ENCODE peak calls at places on chromosome 22, in seven cellular contexts. L, K, E, S, W, J and M are unnamed samples.
A peak's percentile ranks its signal among the peaks of the same experiment; 100 is the strongest.

GRCh38 chr22:48739348-48740085 is 1088.2 kb downstream of the BRD1 start:
- DNase-seq in K (no peak), J (no peak), E (no peak), S (peak; percentile 51), W (peak; percentile 25), L (no peak), M (no peak)

GRCh38 chr22:30045901-30046715 is 34.2 kb upstream of the HORMAD2 start:
- DNase-seq in E (no peak), S (no peak), W (no peak), L (no peak), J (no peak), K (no peak), M (no peak)

GRCh38 chr22:30212363-30212995 is 34.1 kb downstream of the LIF start:
- DNase-seq in W (no peak), K (no peak), L (peak; percentile 94), E (peak; percentile 93), S (no peak), J (peak; percentile 69), M (peak; percentile 82)

GRCh38 chr22:26394787-26395186 is 34.3 kb upstream of the ASPHD2 start:
- DNase-seq in L (no peak), E (no peak), W (no peak), J (no peak), K (no peak), S (no peak), M (no peak)

GRCh38 chr22:30705710-30706651 is 11.3 kb downstream of the OSBP2 start:
- DNase-seq in S (peak; percentile 27), W (no peak), L (peak; percentile 5), E (no peak), J (peak; percentile 73), K (no peak), M (no peak)

GRCh38 chr22:35308480-35308945 is 8.8 kb downstream of the TOM1 start:
- DNase-seq in W (no peak), E (no peak), L (no peak), S (peak; percentile 59), K (no peak), J (no peak), M (no peak)

GRCh38 chr22:48391820-48392219 is 1435.9 kb downstream of the BRD1 start:
- DNase-seq in K (no peak), S (no peak), J (no peak), W (no peak), L (no peak), E (no peak), M (no peak)

GRCh38 chr22:46792061-46792796 is 29.8 kb downstream of the TBC1D22A start:
- DNase-seq in J (no peak), L (no peak), E (no peak), K (no peak), S (no peak), W (no peak), M (no peak)